ENCODE peak calls at places on chromosomes 11 and 22, in four cellular contexts. C, W, K and S are unnamed samples.

GRCh38 chr11:99979052-99979451 is 708.0 kb upstream of the ARHGAP42 start:
- DNase-seq in C (no peak), W (no peak), K (no peak), S (no peak)

GRCh38 chr22:46147061-46147460 is 3.3 kb upstream of the PPARA start:
- DNase-seq in C (no peak), W (no peak), K (no peak), S (no peak)

GRCh38 chr22:37483594-37484114 is 2.5 kb downstream of the MFNG start:
- DNase-seq in C (no peak), W (no peak), K (no peak), S (no peak)

GRCh38 chr11:33687733-33688479 is 12.7 kb downstream of the C11orf91 start:
- DNase-seq in C (no peak), W (peak), K (peak), S (no peak)

GRCh38 chr22:31210830-31211503 is 1.1 kb upstream of the LIMK2 start:
- DNase-seq in C (no peak), W (no peak), K (peak), S (peak)

GRCh38 chr11:135074397-135074998 is 662.5 kb upstream of the B3GAT1 start:
- DNase-seq in C (no peak), W (no peak), K (no peak), S (no peak)

GRCh38 chr22:49331223-49331815 is 496.4 kb downstream of the BRD1 start:
- DNase-seq in C (no peak), W (no peak), K (no peak), S (peak)

GRCh38 chr22:40107244-40107643 is 70.5 kb upstream of the TNRC6B start:
- DNase-seq in C (no peak), W (no peak), K (no peak), S (no peak)

GRCh38 chr11:115391598-115391997 is 112.6 kb downstream of the CADM1 start:
- DNase-seq in C (no peak), W (no peak), K (peak), S (no peak)

GRCh38 chr11:120501976-120502755 is 9.4 kb upstream of the GRIK4 start:
- DNase-seq in C (no peak), W (no peak), K (no peak), S (no peak)

GRCh38 chr22:36398602-36399472 is 11.1 kb upstream of the MYH9 start:
- DNase-seq in C (no peak), W (no peak), K (no peak), S (no peak)

GRCh38 chr22:22820626-22821025 is 67.0 kb upstream of the IGLL5 start:
- DNase-seq in C (no peak), W (no peak), K (no peak), S (no peak)

GRCh38 chr11:64516226-64516625 is 74.8 kb upstream of the SLC22A12 start:
- DNase-seq in C (no peak), W (no peak), K (no peak), S (no peak)

GRCh38 chr22:29385305-29385704 is 3.1 kb downstream of the AP1B1 start:
- DNase-seq in C (no peak), W (no peak), K (no peak), S (no peak)

GRCh38 chr11:54832676-54833075 is 126.0 kb downstream of the OR4A5 start:
- DNase-seq in C (no peak), W (no peak), K (no peak), S (no peak)

GRCh38 chr11:120027546-120028180 is 110.2 kb downstream of the TRIM29 start:
- DNase-seq in C (no peak), W (no peak), K (no peak), S (no peak)

GRCh38 chr11:3745161-3745560 is 52.2 kb downstream of the NUP98 start:
- DNase-seq in C (no peak), W (no peak), K (no peak), S (no peak)

GRCh38 chr11:15901046-15901445 is 455.3 kb downstream of the SOX6 start:
- DNase-seq in C (no peak), W (no peak), K (no peak), S (no peak)

GRCh38 chr11:26964335-26964734 is 29.6 kb upstream of the FIBIN start:
- DNase-seq in C (no peak), W (no peak), K (no peak), S (no peak)

GRCh38 chr22:39525658-39525975 is 5.3 kb downstream of the ATF4 start:
- DNase-seq in C (no peak), W (no peak), K (no peak), S (no peak)

GRCh38 chr22:26892401-26893033 is 235.1 kb downstream of the MIAT start:
- DNase-seq in C (peak), W (no peak), K (no peak), S (peak)

GRCh38 chr22:42132457-42132856 is 1.8 kb upstream of the CYP2D6 start:
- DNase-seq in C (no peak), W (no peak), K (no peak), S (no peak)

GRCh38 chr11:68724293-68724692 is 27.0 kb downstream of the TESMIN start:
- DNase-seq in C (no peak), W (no peak), K (no peak), S (no peak)

GRCh38 chr11:25702417-25702816 is 629.5 kb upstream of the ANO3 start:
- DNase-seq in C (no peak), W (no peak), K (no peak), S (no peak)

GRCh38 chr11:77107950-77108349 is 5.3 kb downstream of the OMP start:
- DNase-seq in C (peak), W (peak), K (no peak), S (peak)

GRCh38 chr11:8039530-8040260 is 41.3 kb upstream of the TUB start:
- DNase-seq in C (no peak), W (no peak), K (no peak), S (peak)

GRCh38 chr11:71334191-71334590 is 81.8 kb upstream of the SHANK2 start:
- DNase-seq in C (peak), W (no peak), K (no peak), S (no peak)

GRCh38 chr11:1758611-1759150 is 5.0 kb downstream of the CTSD start:
- DNase-seq in C (no peak), W (no peak), K (no peak), S (no peak)